ENCODE peak calls at places on chromosomes 5 and 9, in four cellular contexts. F is prostate gland; J is neural progenitor cell; D is CD4-positive, alpha-beta T cell. R is an unnamed sample.

GRCh38 chr9:111898331-111899096 is 1.9 kb downstream of the UGCG start:
- DNase-seq in F (no peak), J (no peak), D (no peak), R (no peak)

GRCh38 chr9:127455299-127455992 is 4.1 kb downstream of the LRSAM1 start:
- DNase-seq in F (no peak), J (no peak), D (no peak), R (no peak)

GRCh38 chr5:59665086-59665831 is 228.3 kb downstream of the PDE4D start:
- DNase-seq in F (no peak), J (no peak), D (no peak), R (no peak)

GRCh38 chr5:162209005-162209605 is 141.5 kb downstream of the GABRG2 start:
- DNase-seq in F (peak; percentile 5), J (peak; percentile 81), D (no peak), R (peak; percentile 38)

GRCh38 chr9:72363226-72363625 is 1.8 kb downstream of the ZFAND5 start:
- DNase-seq in F (no peak), J (no peak), D (no peak), R (no peak)

GRCh38 chr5:126994485-126994884 is 35.9 kb downstream of the MARCHF3 start:
- DNase-seq in F (no peak), J (no peak), D (no peak), R (no peak)

GRCh38 chr9:68705636-68706578 is 867 bp downstream of the PIP5K1B start:
- DNase-seq in F (no peak), J (peak; percentile 31), D (no peak), R (no peak)

GRCh38 chr9:71145179-71145578 is 23.8 kb upstream of the TRPM3 start:
- DNase-seq in F (no peak), J (no peak), D (no peak), R (no peak)

GRCh38 chr5:43007911-43008368 is 32.2 kb downstream of the ANXA2R start:
- DNase-seq in F (peak; percentile 51), J (peak; percentile 85), D (peak; percentile 86), R (peak; percentile 89)

GRCh38 chr9:120985759-120986353 is 59.3 kb upstream of the TRAF1 start:
- DNase-seq in F (peak; percentile 58), J (peak; percentile 75), D (no peak), R (no peak)

GRCh38 chr9:129614932-129615331 is 6.0 kb downstream of the C9orf50 start:
- DNase-seq in F (no peak), J (no peak), D (no peak), R (no peak)

GRCh38 chr9:129615407-129616285 is 5.3 kb downstream of the C9orf50 start:
- DNase-seq in F (no peak), J (no peak), D (no peak), R (no peak)

GRCh38 chr9:129612815-129613519 is 7.9 kb downstream of the C9orf50 start:
- DNase-seq in F (no peak), J (no peak), D (no peak), R (no peak)

GRCh38 chr9:129612123-129612522 is 8.8 kb downstream of the C9orf50 start:
- DNase-seq in F (no peak), J (no peak), D (no peak), R (no peak)

GRCh38 chr9:129613520-129614175 is 7.3 kb downstream of the C9orf50 start:
- DNase-seq in F (no peak), J (peak; percentile 77), D (no peak), R (no peak)
- H3K27ac ChIP-seq in F (no peak overlapping the region), J (no peak overlapping the region), D (no peak overlapping the region), R (no peak overlapping the region)

DNA sequence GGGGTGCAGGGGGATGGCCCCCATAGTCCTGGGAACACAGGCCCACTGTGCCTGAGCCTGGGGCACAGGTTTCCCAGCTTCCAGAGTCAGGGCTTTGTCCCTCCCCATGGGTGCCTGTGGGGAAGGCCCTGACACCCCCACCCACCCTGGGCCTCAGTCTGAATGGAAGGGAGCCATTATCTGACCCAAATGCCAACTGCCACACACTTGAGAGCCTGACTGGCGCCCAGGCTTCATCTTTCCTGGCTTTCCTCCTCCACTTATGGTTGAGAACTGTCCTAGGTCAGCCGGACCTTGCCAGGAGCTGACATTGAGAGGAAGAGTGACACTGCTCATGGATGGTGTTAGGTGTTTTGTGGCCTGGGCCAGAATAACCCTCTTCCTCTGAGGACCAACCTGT is 24.0 kb downstream of the SH3PXD2B start:
- DNase-seq in F (no peak), J (no peak), D (no peak), R (no peak)
- H3K27ac ChIP-seq in F (peak overlapping the region; percentile 73), J (no peak overlapping the region), D (no peak overlapping the region), R (no peak overlapping the region)

GRCh38 chr5:14685757-14686156 is 21.2 kb downstream of the OTULIN start:
- DNase-seq in F (peak; percentile 49), J (peak; percentile 63), D (peak; percentile 29), R (peak; percentile 29)
- H3K27ac ChIP-seq in F (peak overlapping the region; percentile 90), J (no peak overlapping the region), D (no peak overlapping the region), R (peak overlapping the region; percentile 2)

GRCh38 chr9:70042461-70043215 is 1.0 kb upstream of the MAMDC2 start:
- DNase-seq in F (no peak), J (no peak), D (no peak), R (no peak)
- H3K27ac ChIP-seq in F (peak overlapping the region; percentile 57), J (peak overlapping the region; percentile 66), D (no peak overlapping the region), R (no peak overlapping the region)

GRCh38 chr9:78472111-78472510 is 175.2 kb downstream of the PSAT1 start:
- DNase-seq in F (no peak), J (no peak), D (no peak), R (no peak)

GRCh38 chr9:78462616-78463015 is 165.7 kb downstream of the PSAT1 start:
- DNase-seq in F (no peak), J (no peak), D (no peak), R (no peak)

GRCh38 chr9:78463750-78464149 is 166.8 kb downstream of the PSAT1 start:
- DNase-seq in F (no peak), J (no peak), D (no peak), R (no peak)

GRCh38 chr9:78470741-78471140 is 173.8 kb downstream of the PSAT1 start:
- DNase-seq in F (no peak), J (no peak), D (no peak), R (no peak)

GRCh38 chr9:78468231-78468630 is 171.3 kb downstream of the PSAT1 start:
- DNase-seq in F (no peak), J (peak; percentile 19), D (no peak), R (no peak)
- H3K27ac ChIP-seq in F (no peak overlapping the region), J (no peak overlapping the region), D (no peak overlapping the region), R (no peak overlapping the region)

GRCh38 chr9:129501771-129502324 is 119.1 kb downstream of the C9orf50 start:
- DNase-seq in F (no peak), J (no peak), D (no peak), R (no peak)

GRCh38 chr9:129497837-129498450 is 123.0 kb downstream of the C9orf50 start:
- DNase-seq in F (no peak), J (no peak), D (no peak), R (no peak)

GRCh38 chr9:129498451-129499376 is 122.2 kb downstream of the C9orf50 start:
- DNase-seq in F (no peak), J (no peak), D (no peak), R (no peak)

GRCh38 chr9:129500166-129500862 is 120.6 kb downstream of the C9orf50 start:
- DNase-seq in F (no peak), J (peak; percentile 92), D (no peak), R (no peak)

GRCh38 chr9:129500863-129501770 is 119.8 kb downstream of the C9orf50 start:
- DNase-seq in F (no peak), J (no peak), D (no peak), R (no peak)
- H3K27ac ChIP-seq in F (peak overlapping the region; percentile 100), J (no peak overlapping the region), D (no peak overlapping the region), R (no peak overlapping the region)

GRCh38 chr9:98714833-98715232 is 6.1 kb upstream of the GABBR2 start:
- DNase-seq in F (no peak), J (no peak), D (no peak), R (no peak)
- H3K27ac ChIP-seq in F (no peak overlapping the region), J (no peak overlapping the region), D (no peak overlapping the region), R (no peak overlapping the region)

DNA sequence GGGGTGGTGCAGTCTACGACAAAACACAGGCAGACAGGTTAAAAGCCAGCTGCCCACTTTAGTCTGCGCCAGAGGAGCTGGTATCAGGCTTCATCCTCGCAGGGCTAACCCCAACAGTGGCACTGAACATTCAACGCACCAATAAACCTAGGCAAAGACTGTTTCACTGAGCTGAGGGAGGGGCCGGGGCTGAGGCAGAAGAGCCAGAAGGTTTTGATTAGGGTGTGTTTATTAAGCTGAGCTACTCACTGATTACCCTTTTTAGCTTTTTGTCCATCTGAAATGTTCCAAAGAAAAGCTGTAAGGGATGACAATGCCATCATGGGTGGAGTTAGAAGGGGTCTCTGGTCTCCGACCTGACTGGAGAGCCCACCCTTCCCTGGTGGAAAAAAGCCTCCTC is 1.4 kb downstream of the ZMYND19 start:
- DNase-seq in F (no peak), J (no peak), D (no peak), R (no peak)
- H3K27ac ChIP-seq in F (peak overlapping the region; percentile 39), J (no peak overlapping the region), D (no peak overlapping the region), R (peak overlapping the region; percentile 50)

GRCh38 chr5:33305530-33305929 is 135.2 kb upstream of the TARS1 start:
- DNase-seq in F (no peak), J (no peak), D (no peak), R (no peak)

GRCh38 chr5:33303696-33304095 is 137.1 kb upstream of the TARS1 start:
- DNase-seq in F (no peak), J (no peak), D (no peak), R (no peak)

GRCh38 chr5:33299621-33300208 is 141.1 kb upstream of the TARS1 start:
- DNase-seq in F (peak; percentile 7), J (peak; percentile 73), D (no peak), R (no peak)

GRCh38 chr5:33297760-33298216 is 143.0 kb upstream of the TARS1 start:
- DNase-seq in F (no peak), J (no peak), D (no peak), R (no peak)

GRCh38 chr5:33300209-33300742 is 140.5 kb upstream of the TARS1 start:
- DNase-seq in F (no peak), J (no peak), D (no peak), R (no peak)
- H3K27ac ChIP-seq in F (no peak overlapping the region), J (peak overlapping the region; percentile 80), D (no peak overlapping the region), R (no peak overlapping the region)

GRCh38 chr9:83538890-83539238 is 663 bp upstream of the FRMD3 start:
- DNase-seq in F (no peak), J (peak; percentile 5), D (no peak), R (no peak)
- H3K27ac ChIP-seq in F (peak overlapping the region; percentile 72), J (no peak overlapping the region), D (no peak overlapping the region), R (no peak overlapping the region)

R was measured in DND-41.